ENCODE peak calls at places on chromosomes 5 and 9, in eight cellular contexts. Y is PC-3; K is HFF-Myc; Z is stomach; A is GM12865; S is A673; L is CD8-positive, alpha-beta T cell; V is tibial artery. J is an unnamed sample.

GRCh38 chr5:169009171-169009570 is 291.8 kb downstream of the SLIT3 start:
- DNase-seq in Y (peak), K (no peak), Z (no peak), A (no peak), S (no peak), L (no peak), V (no peak), J (no peak)

GRCh38 chr5:68730220-68731010 is 363.4 kb upstream of the SLC30A5 start:
- DNase-seq in Y (no peak), K (peak), Z (no peak), A (no peak), S (peak), L (no peak), V (peak), J (no peak)

GRCh38 chr9:96604005-96604320 is 15.7 kb downstream of the CDC14B start:
- DNase-seq in Y (no peak), K (no peak), Z (no peak), A (no peak), S (no peak), L (no peak), V (peak), J (no peak)

GRCh38 chr9:97853844-97854695 is 1.0 kb downstream of the FOXE1 start:
- DNase-seq in Y (no peak), K (no peak), Z (no peak), A (no peak), S (peak), L (no peak), V (no peak), J (no peak)

GRCh38 chr9:26243722-26244121 is 565.5 kb upstream of the TUSC1 start:
- DNase-seq in Y (peak), K (no peak), Z (no peak), A (no peak), S (peak), L (no peak), V (no peak), J (no peak)

GRCh38 chr9:78300209-78300608 is 3.3 kb downstream of the PSAT1 start:
- DNase-seq in Y (no peak), K (no peak), Z (no peak), A (no peak), S (no peak), L (no peak), V (no peak), J (no peak)

GRCh38 chr9:91428431-91428830 is 4.8 kb upstream of the NFIL3 start:
- DNase-seq in Y (no peak), K (no peak), Z (no peak), A (no peak), S (no peak), L (no peak), V (no peak), J (no peak)

GRCh38 chr5:176803943-176804498 is 6.3 kb upstream of the UNC5A start:
- DNase-seq in Y (peak), K (no peak), Z (no peak), A (peak), S (no peak), L (no peak), V (no peak), J (no peak)

GRCh38 chr5:180494510-180495181 is 467 bp downstream of the CNOT6 start:
- DNase-seq in Y (no peak), K (no peak), Z (peak), A (peak), S (peak), L (no peak), V (peak), J (no peak)

GRCh38 chr9:121645003-121645402 is 6.4 kb upstream of the DAB2IP start:
- DNase-seq in Y (no peak), K (no peak), Z (peak), A (no peak), S (no peak), L (no peak), V (no peak), J (no peak)

DNA sequence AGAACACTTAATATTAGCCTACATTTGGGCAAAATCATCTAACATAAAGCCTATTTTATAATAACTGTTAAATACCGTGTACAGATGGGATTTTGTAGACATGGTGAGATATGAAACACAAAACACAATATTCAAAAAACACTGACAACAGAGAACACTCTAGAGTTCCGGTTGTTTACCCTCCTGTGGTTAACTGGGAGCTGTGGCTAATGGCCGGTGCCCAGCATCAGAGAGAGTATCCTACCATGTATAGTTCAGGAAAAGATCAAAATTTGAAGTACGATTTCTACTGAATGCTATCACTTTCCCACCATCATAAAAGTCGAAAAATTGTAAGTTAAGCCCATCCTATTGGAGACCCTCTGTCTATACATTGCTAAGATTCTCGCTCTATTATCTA is 2.4 kb downstream of the CAMK4 start:
- DNase-seq in Y (no peak), K (no peak), Z (no peak), A (no peak), S (no peak), L (no peak), V (no peak), J (no peak)
- H3K4me3 ChIP-seq in Y (no peak), K (no peak), Z (no peak), A (peak), S (no peak), L (peak), V (no peak), J (peak)

DNA sequence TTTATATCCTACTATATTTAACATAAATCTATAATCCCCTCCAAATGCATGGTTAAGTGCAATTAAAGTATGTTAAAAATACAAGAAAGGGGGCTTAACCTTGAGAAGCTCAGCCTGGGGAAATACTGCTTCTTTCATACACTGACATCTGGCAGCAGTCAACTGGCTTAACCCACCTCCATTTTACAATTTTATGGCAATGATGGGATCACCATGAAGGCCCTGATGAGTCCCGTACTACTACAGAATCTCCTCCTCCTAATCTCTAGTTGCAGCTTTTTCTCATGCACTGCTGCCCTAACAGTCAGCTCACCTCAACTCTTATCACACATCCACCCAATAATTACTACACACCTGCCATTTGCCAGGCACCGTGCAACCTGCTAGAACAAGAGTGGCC is 40.9 kb downstream of the ZNF608 start:
- DNase-seq in Y (no peak), K (no peak), Z (no peak), A (peak), S (no peak), L (no peak), V (no peak), J (no peak)
- H3K4me3 ChIP-seq in Y (no peak), K (no peak), Z (no peak), A (peak), S (no peak), L (no peak), V (no peak), J (no peak)

GRCh38 chr9:100346836-100347235 is 5.9 kb downstream of the TEX10 start:
- DNase-seq in Y (no peak), K (no peak), Z (no peak), A (no peak), S (no peak), L (no peak), V (no peak), J (no peak)

GRCh38 chr9:100351508-100351907 is 1.2 kb downstream of the TEX10 start:
- DNase-seq in Y (no peak), K (no peak), Z (no peak), A (no peak), S (no peak), L (no peak), V (no peak), J (no peak)

GRCh38 chr9:100352727-100353505 is at the start of gene TEX10:
- DNase-seq in Y (peak), K (peak), Z (peak), A (peak), S (peak), L (peak), V (peak), J (peak)

GRCh38 chr9:100352201-100352726 is 478 bp downstream of the TEX10 start:
- DNase-seq in Y (peak), K (no peak), Z (peak), A (peak), S (peak), L (no peak), V (peak), J (no peak)

GRCh38 chr9:100350188-100350587 is 2.6 kb downstream of the TEX10 start:
- DNase-seq in Y (no peak), K (no peak), Z (no peak), A (no peak), S (no peak), L (no peak), V (no peak), J (no peak)
- H3K4me3 ChIP-seq in Y (peak), K (peak), Z (no peak), A (no peak), S (peak), L (no peak), V (no peak), J (no peak)

DNA sequence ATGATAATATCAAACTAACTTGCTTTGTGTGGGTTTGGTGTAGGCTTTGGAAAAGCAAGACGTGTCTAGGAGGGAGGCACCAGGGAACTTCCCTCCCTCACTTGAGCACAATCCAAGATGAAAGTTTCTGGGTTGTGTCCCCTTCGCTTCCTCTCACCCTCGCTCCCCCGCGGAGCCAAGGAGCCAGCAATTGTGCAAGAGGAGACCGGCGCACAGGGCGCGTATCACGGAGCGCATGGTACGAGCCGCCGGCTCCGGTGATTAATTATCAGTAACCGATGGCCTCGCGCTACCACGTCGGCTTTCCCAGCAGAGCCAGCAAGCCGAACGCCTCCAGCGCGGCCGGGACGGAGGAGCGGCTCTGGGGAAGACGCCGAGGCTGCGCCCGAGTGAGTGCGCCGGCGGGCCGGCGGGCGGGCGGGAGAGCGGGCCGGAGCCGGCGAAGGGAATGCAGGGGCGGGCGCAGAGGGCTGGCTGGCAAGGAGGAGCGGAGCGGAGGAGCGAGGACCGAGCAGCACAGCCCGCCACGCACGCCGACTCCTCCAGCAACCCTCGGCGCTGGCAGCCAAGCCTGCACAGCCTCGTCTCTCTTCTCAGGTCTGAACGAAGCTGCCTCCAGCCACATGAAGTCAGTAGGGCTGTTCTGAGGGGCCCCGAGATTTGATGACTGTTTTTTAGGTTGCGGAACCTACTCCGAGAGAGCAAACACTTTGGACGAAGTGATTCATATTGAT is 143.6 kb downstream of the BNC2 start:
- DNase-seq in Y (peak), K (no peak), Z (peak), A (no peak), S (peak), L (no peak), V (peak), J (no peak)
- H3K4me3 ChIP-seq in Y (peak), K (peak), Z (peak), A (no peak), S (peak), L (no peak), V (peak), J (no peak)

DNA sequence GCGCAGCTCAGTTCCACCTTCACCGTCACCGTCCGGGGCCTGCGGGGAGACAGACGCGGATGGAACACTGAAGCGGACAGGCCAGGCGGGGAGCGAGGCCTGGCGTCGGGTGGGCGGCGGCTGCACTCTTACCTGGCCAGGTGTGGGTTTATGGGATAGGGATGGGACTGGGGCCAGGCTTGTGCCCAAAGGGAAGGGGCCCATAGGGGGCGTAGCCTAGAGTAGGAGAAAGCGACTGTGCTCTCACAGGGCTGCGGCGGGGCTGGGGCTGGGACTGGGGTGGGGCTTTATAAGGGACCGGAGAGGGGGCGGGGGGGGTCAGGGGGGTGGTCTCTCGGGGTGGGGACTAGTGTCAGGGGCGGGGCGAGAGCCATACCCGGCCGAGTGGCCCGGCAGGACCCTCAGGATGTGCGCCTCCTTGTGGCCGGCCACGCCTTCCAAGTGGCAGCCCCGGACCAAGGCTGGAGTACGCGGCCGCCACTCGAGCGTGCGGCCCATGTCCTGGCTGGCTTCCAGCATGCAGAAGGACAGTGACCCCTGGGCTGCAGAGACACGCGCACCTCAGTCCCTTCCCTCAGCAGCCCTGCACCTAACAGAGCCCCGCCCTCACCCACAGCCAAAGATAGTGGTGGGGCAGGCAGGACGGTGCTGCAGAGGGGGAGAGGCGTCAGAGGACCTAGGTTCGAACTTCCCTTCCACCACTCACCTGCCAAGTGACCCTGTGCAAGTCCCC is 22.8 kb downstream of the FPGS start:
- DNase-seq in Y (no peak), K (no peak), Z (peak), A (no peak), S (no peak), L (no peak), V (no peak), J (no peak)
- H3K4me3 ChIP-seq in Y (no peak), K (no peak), Z (no peak), A (no peak), S (no peak), L (no peak), V (no peak), J (no peak)

J was measured in Jurkat, Clone E6-1.